ENCODE peak calls at places on chromosomes 16 and 17, in ten cellular contexts. J is colonic mucosa, X is cardiac fibroblast, Z is tibial nerve, U is heart right ventricle, V is GM23338, P is PC-9, W is uterus, N is endothelial cell, S is neural crest cell. L is an unnamed sample.

GRCh38 chr16:23907457-23907902 is 71.7 kb downstream of the PRKCB start:
- DNase-seq in J (no peak), X (no peak), Z (no peak), U (no peak), V (no peak), P (no peak), W (no peak), N (no peak), S (no peak), L (no peak)

GRCh38 chr16:56189990-56190902 is 1.0 kb upstream of the GNAO1 start:
- DNase-seq in J (no peak), X (no peak), Z (no peak), U (peak), V (peak), P (no peak), W (peak), N (no peak), S (peak), L (no peak)

GRCh38 chr16:24635900-24636610 is 93.4 kb upstream of the TNRC6A start:
- DNase-seq in J (peak), X (peak), Z (peak), U (peak), V (no peak), P (peak), W (peak), N (no peak), S (no peak), L (peak)

GRCh38 chr17:72466199-72466598 is 345.4 kb downstream of the SOX9 start:
- DNase-seq in J (peak), X (peak), Z (no peak), U (no peak), V (no peak), P (peak), W (no peak), N (no peak), S (no peak), L (peak)

GRCh38 chr16:15572329-15573001 is 70.5 kb downstream of the MARF1 start:
- DNase-seq in J (peak), X (peak), Z (no peak), U (no peak), V (no peak), P (peak), W (no peak), N (no peak), S (no peak), L (no peak)

GRCh38 chr17:47878203-47879027 is 17.6 kb upstream of the SP2 start:
- DNase-seq in J (no peak), X (no peak), Z (no peak), U (no peak), V (peak), P (no peak), W (no peak), N (no peak), S (no peak), L (no peak)

GRCh38 chr16:16067127-16067526 is 117.7 kb downstream of the ABCC1 start:
- DNase-seq in J (no peak), X (no peak), Z (no peak), U (peak), V (no peak), P (no peak), W (no peak), N (no peak), S (no peak), L (no peak)

GRCh38 chr17:50452627-50453300 is 15.9 kb downstream of the CHAD start:
- DNase-seq in J (peak), X (no peak), Z (no peak), U (no peak), V (no peak), P (peak), W (no peak), N (no peak), S (no peak), L (no peak)

GRCh38 chr17:6366144-6366755 is 68.7 kb downstream of the AIPL1 start:
- DNase-seq in J (no peak), X (no peak), Z (no peak), U (no peak), V (no peak), P (peak), W (no peak), N (no peak), S (no peak), L (no peak)

GRCh38 chr17:36593651-36594316 is 2.1 kb downstream of the DHRS11 start:
- DNase-seq in J (peak), X (no peak), Z (no peak), U (no peak), V (no peak), P (peak), W (no peak), N (no peak), S (no peak), L (no peak)

GRCh38 chr17:1583569-1583968 is 21.0 kb upstream of the PITPNA start:
- DNase-seq in J (no peak), X (no peak), Z (no peak), U (no peak), V (no peak), P (no peak), W (no peak), N (no peak), S (no peak), L (no peak)

DNA sequence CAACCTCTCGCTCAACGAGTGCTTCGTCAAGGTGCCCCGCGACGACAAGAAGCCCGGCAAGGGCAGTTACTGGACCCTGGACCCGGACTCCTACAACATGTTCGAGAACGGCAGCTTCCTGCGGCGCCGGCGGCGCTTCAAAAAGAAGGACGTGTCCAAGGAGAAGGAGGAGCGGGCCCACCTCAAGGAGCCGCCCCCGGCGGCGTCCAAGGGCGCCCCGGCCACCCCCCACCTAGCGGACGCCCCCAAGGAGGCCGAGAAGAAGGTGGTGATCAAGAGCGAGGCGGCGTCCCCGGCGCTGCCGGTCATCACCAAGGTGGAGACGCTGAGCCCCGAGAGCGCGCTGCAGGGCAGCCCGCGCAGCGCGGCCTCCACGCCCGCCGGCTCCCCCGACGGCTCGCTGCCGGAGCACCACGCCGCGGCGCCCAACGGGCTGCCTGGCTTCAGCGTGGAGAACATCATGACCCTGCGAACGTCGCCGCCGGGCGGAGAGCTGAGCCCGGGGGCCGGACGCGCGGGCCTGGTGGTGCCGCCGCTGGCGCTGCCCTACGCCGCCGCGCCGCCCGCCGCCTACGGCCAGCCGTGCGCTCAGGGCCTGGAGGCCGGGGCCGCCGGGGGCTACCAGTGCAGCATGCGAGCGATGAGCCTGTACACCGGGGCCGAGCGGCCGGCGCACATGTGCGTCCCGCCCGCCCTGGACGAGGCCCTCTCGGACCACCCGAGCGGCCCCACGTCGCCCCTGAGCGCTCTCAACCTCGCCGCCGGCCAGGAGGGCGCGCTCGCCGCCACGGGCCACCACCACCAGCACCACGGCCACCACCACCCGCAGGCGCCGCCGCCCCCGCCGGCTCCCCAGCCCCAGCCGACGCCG is 1.3 kb downstream of the FOXC2 start:
- DNase-seq in J (no peak), X (peak), Z (no peak), U (peak), V (peak), P (no peak), W (no peak), N (peak), S (no peak), L (peak)
- TF ChIP-seq CTCF in J (no peak), X (no peak), Z (peak), U (no peak), V (peak), P (no peak), W (no peak), N (no peak), S (no peak), L (no peak)

GRCh38 chr17:65586899-65587298 is 25.5 kb upstream of the AXIN2 start:
- DNase-seq in J (no peak), X (no peak), Z (no peak), U (no peak), V (no peak), P (no peak), W (no peak), N (no peak), S (no peak), L (no peak)

GRCh38 chr17:65589321-65589720 is 27.9 kb upstream of the AXIN2 start:
- DNase-seq in J (no peak), X (peak), Z (no peak), U (no peak), V (no peak), P (no peak), W (no peak), N (no peak), S (no peak), L (no peak)

GRCh38 chr17:65587602-65588193 is 26.2 kb upstream of the AXIN2 start:
- DNase-seq in J (no peak), X (peak), Z (no peak), U (no peak), V (no peak), P (no peak), W (no peak), N (no peak), S (no peak), L (no peak)

GRCh38 chr17:65584604-65585521 is 23.4 kb upstream of the AXIN2 start:
- DNase-seq in J (no peak), X (no peak), Z (no peak), U (peak), V (no peak), P (no peak), W (no peak), N (no peak), S (no peak), L (no peak)

DNA sequence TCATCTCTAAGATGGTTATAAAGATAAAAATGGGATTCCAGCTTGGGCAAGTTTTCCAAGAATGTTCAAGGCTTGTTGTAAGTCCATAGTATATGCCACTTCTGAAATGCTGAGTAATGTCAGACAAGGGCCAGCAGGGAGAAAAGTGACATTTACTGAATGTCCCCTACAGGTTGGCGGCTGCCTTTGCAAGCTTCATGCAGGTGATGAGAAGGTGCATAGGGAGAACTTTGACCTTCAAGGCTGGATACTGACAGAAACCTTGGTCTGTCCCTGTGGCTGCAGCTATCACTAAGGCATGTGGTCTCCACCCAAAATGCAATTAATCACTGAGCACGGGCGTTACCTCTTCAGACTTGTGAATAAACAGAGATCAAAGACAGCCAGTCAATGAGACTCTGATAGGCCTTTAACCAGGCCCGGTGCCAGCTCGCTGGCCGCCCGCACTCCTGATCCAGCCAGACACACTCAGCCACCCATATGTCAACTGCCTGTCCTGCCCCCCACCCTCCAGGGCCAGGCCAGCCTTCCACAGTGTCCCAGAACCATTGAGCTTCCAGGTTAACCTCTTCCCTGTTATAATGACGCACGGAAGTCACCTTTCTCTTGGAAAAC is 26.9 kb upstream of the AXIN2 start:
- DNase-seq in J (peak), X (peak), Z (no peak), U (peak), V (no peak), P (peak), W (no peak), N (no peak), S (no peak), L (no peak)
- TF ChIP-seq CTCF in J (no peak), X (no peak), Z (no peak), U (no peak), V (no peak), P (peak), W (no peak), N (no peak), S (peak), L (no peak)

GRCh38 chr16:27315333-27316037 is 1.7 kb downstream of the IL4R start:
- DNase-seq in J (peak), X (peak), Z (peak), U (peak), V (peak), P (peak), W (peak), N (no peak), S (no peak), L (peak)
- TF ChIP-seq CTCF in J (no peak), X (peak), Z (no peak), U (no peak), V (no peak), P (no peak), W (no peak), N (no peak), S (no peak), L (no peak)

DNA sequence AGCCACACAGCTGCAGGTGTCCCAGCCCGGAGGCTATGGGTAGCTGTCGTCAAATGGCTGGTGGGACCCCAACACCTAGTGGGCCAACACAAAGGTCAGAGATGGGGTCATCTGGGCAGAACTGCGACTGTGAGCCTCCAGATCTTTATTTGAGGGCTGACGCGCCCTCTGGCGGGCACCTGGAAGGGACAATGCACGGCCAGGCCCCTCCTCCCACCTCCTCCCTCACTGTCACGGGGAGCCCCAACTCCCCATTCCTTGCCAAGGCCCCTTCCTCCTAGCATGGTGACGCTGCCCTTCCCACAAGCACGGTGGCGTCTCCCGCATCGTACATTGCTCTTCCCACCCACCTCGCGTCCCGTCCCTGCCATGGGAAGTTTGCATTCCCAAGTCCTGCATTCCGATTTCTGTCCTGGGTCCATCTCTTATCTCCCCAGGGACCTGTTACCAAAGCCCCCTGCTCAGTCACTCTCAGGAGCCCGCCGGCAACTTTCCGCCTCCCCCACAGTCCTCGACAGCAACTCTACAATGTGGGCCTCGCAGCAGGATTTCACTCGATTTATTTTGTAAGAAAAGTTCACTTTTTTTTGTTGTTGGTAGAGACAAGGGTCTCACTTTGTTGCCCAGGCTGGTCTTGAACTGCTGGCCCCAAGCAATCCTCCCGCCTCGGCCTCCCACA is 1.0 kb downstream of the TLE7 start:
- DNase-seq in J (no peak), X (no peak), Z (no peak), U (no peak), V (peak), P (no peak), W (no peak), N (peak), S (no peak), L (no peak)
- TF ChIP-seq CTCF in J (no peak), X (peak), Z (no peak), U (no peak), V (peak), P (peak), W (no peak), N (no peak), S (peak), L (no peak)

L was measured in Calu3.